ENCODE peak calls at places on chromosomes 11 and 22, in five cellular contexts. One of them, this sample, is unnamed.

GRCh38 chr11:1401656-1402221 is 12.0 kb downstream of the BRSK2 start:
- DNase-seq in hepatocyte: peak
- DNase-seq in epithelial cell of prostate: no peak
- DNase-seq in RWPE1: peak
- DNase-seq in right lobe of liver: peak
- DNase-seq in this sample: no peak

GRCh38 chr11:97364047-97364446 is 974.2 kb downstream of the JRKL start:
- DNase-seq in epithelial cell of prostate: no peak
- DNase-seq in RWPE1: no peak
- DNase-seq in right lobe of liver: no peak
- DNase-seq in hepatocyte: no peak
- DNase-seq in this sample: no peak

GRCh38 chr11:64251986-64252837 is 882 bp downstream of the PLCB3 start:
- DNase-seq in hepatocyte: peak
- DNase-seq in epithelial cell of prostate: no peak
- DNase-seq in RWPE1: no peak
- DNase-seq in right lobe of liver: no peak
- DNase-seq in this sample: no peak

GRCh38 chr22:27474112-27474571 is 327.4 kb downstream of the MN1 start:
- DNase-seq in RWPE1: peak
- DNase-seq in epithelial cell of prostate: peak
- DNase-seq in right lobe of liver: no peak
- DNase-seq in hepatocyte: no peak
- DNase-seq in this sample: no peak

GRCh38 chr11:66322732-66323427 is 6.0 kb upstream of the CD248 start:
- DNase-seq in hepatocyte: no peak
- DNase-seq in RWPE1: no peak
- DNase-seq in right lobe of liver: no peak
- DNase-seq in epithelial cell of prostate: no peak
- DNase-seq in this sample: no peak

GRCh38 chr22:38073150-38074130 is 10.5 kb downstream of the SLC16A8 start:
- DNase-seq in epithelial cell of prostate: no peak
- DNase-seq in RWPE1: no peak
- DNase-seq in hepatocyte: no peak
- DNase-seq in right lobe of liver: no peak
- DNase-seq in this sample: no peak

GRCh38 chr11:35539781-35540281 is 14.4 kb upstream of the PAMR1 start:
- DNase-seq in right lobe of liver: no peak
- DNase-seq in RWPE1: no peak
- DNase-seq in hepatocyte: peak
- DNase-seq in epithelial cell of prostate: no peak
- DNase-seq in this sample: no peak

GRCh38 chr22:26610072-26610958 is 7.5 kb downstream of the CRYBB1 start:
- DNase-seq in hepatocyte: no peak
- DNase-seq in epithelial cell of prostate: no peak
- DNase-seq in right lobe of liver: no peak
- DNase-seq in RWPE1: peak
- DNase-seq in this sample: no peak

GRCh38 chr22:23098718-23099524 is 28.6 kb downstream of the GNAZ start:
- DNase-seq in RWPE1: no peak
- DNase-seq in epithelial cell of prostate: no peak
- DNase-seq in right lobe of liver: no peak
- DNase-seq in hepatocyte: no peak
- DNase-seq in this sample: peak

GRCh38 chr11:86484164-86484794 is 109.6 kb downstream of the CCDC81 start:
- DNase-seq in RWPE1: peak
- DNase-seq in right lobe of liver: no peak
- DNase-seq in hepatocyte: peak
- DNase-seq in epithelial cell of prostate: no peak
- DNase-seq in this sample: no peak

GRCh38 chr22:49016909-49017768 is 810.5 kb downstream of the BRD1 start:
- DNase-seq in RWPE1: no peak
- DNase-seq in right lobe of liver: peak
- DNase-seq in hepatocyte: no peak
- DNase-seq in epithelial cell of prostate: no peak
- DNase-seq in this sample: no peak
- H3K27ac ChIP-seq in RWPE1: no peak
- H3K27ac ChIP-seq in right lobe of liver: no peak
- H3K27ac ChIP-seq in hepatocyte: no peak
- H3K27ac ChIP-seq in epithelial cell of prostate: no peak
- H3K27ac ChIP-seq in this sample: no peak

DNA sequence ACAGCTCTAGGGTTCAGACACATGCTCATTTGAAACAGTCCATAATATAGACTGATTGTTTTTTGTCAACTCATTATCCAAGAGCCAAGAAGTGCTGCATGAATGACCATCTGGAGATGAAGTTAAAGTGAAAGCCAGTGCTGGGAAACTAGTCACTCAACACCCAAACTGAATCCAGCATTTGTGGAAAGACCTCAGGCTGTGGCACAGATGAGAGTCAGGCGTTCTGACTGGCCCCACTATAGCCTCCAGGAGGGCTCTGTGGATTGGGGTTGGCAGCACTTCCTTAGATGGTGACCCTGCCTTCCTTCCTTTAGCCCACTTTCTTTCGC is 2.1 kb downstream of the FEZ1 start:
- DNase-seq in RWPE1: no peak
- DNase-seq in epithelial cell of prostate: no peak
- DNase-seq in hepatocyte: no peak
- DNase-seq in right lobe of liver: no peak
- DNase-seq in this sample: peak
- H3K27ac ChIP-seq in RWPE1: no peak
- H3K27ac ChIP-seq in epithelial cell of prostate: no peak
- H3K27ac ChIP-seq in hepatocyte: no peak
- H3K27ac ChIP-seq in right lobe of liver: no peak
- H3K27ac ChIP-seq in this sample: peak

GRCh38 chr11:48054994-48055291 is 74.6 kb downstream of the PTPRJ start:
- DNase-seq in hepatocyte: no peak
- DNase-seq in epithelial cell of prostate: no peak
- DNase-seq in right lobe of liver: no peak
- DNase-seq in RWPE1: no peak
- DNase-seq in this sample: no peak

GRCh38 chr11:48051217-48051848 is 71.0 kb downstream of the PTPRJ start:
- DNase-seq in right lobe of liver: no peak
- DNase-seq in RWPE1: no peak
- DNase-seq in hepatocyte: no peak
- DNase-seq in epithelial cell of prostate: no peak
- DNase-seq in this sample: no peak

GRCh38 chr11:48050304-48050703 is 69.9 kb downstream of the PTPRJ start:
- DNase-seq in epithelial cell of prostate: no peak
- DNase-seq in right lobe of liver: no peak
- DNase-seq in RWPE1: no peak
- DNase-seq in hepatocyte: no peak
- DNase-seq in this sample: no peak

GRCh38 chr11:48055292-48056132 is 75.2 kb downstream of the PTPRJ start:
- DNase-seq in right lobe of liver: no peak
- DNase-seq in hepatocyte: peak
- DNase-seq in epithelial cell of prostate: peak
- DNase-seq in RWPE1: no peak
- DNase-seq in this sample: no peak

DNA sequence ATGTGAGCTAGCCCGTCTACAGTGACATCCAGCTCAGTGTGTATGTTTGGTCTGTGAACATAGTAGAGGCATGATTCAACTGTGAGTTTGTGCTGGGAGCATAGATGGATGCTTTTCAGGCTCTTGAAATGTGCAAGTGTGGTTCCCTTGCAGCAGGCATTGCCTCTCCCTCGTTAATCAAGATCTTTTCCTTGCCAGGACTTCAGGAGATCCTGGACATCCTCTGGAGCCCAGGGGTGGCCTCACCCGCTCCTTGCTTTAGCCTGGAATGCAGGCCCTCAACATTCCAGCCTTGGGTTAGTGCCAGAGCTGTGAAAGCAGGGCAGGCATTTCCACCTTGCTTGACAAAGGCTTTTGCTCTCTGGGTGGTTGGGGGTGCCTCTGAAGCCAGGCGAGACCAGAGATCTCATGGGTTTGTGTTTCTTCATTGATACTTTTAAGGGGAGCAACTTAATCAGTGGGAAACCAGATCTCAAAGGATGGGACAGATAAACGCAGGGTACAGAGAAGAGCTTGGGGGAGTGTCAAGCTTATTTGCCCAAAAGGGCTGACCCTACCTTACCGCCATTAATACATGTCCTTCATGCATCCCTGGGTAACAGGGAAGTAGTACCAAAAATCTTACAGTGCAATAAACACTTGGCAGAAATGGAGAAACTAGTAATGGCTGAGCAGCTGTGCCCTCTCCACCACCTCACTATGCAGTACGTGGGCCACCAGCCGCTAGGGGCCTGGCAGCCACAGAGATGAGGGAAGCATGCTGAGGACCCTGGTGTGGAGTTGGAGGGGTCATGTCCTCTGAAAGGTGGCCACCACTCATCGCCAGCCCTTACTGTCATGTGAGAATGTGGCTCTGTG is 72.1 kb downstream of the PTPRJ start:
- DNase-seq in hepatocyte: peak
- DNase-seq in right lobe of liver: no peak
- DNase-seq in epithelial cell of prostate: peak
- DNase-seq in RWPE1: peak
- DNase-seq in this sample: no peak
- H3K27ac ChIP-seq in hepatocyte: peak
- H3K27ac ChIP-seq in right lobe of liver: no peak
- H3K27ac ChIP-seq in epithelial cell of prostate: peak
- H3K27ac ChIP-seq in RWPE1: no peak
- H3K27ac ChIP-seq in this sample: no peak

GRCh38 chr11:113505541-113506375 is 30.6 kb upstream of the DRD2 start:
- DNase-seq in right lobe of liver: no peak
- DNase-seq in epithelial cell of prostate: peak
- DNase-seq in RWPE1: peak
- DNase-seq in hepatocyte: peak
- DNase-seq in this sample: peak

GRCh38 chr11:113505046-113505445 is 29.8 kb upstream of the DRD2 start:
- DNase-seq in right lobe of liver: no peak
- DNase-seq in hepatocyte: no peak
- DNase-seq in RWPE1: no peak
- DNase-seq in epithelial cell of prostate: no peak
- DNase-seq in this sample: no peak

GRCh38 chr11:113506893-113507292 is 31.7 kb upstream of the DRD2 start:
- DNase-seq in right lobe of liver: no peak
- DNase-seq in epithelial cell of prostate: no peak
- DNase-seq in hepatocyte: no peak
- DNase-seq in RWPE1: no peak
- DNase-seq in this sample: no peak

GRCh38 chr11:113506461-113506860 is 31.3 kb upstream of the DRD2 start:
- DNase-seq in hepatocyte: no peak
- DNase-seq in epithelial cell of prostate: no peak
- DNase-seq in RWPE1: no peak
- DNase-seq in right lobe of liver: no peak
- DNase-seq in this sample: no peak

GRCh38 chr11:113507341-113507740 is 32.1 kb upstream of the DRD2 start:
- DNase-seq in right lobe of liver: no peak
- DNase-seq in RWPE1: no peak
- DNase-seq in epithelial cell of prostate: no peak
- DNase-seq in hepatocyte: no peak
- DNase-seq in this sample: no peak
- H3K27ac ChIP-seq in right lobe of liver: no peak
- H3K27ac ChIP-seq in RWPE1: no peak
- H3K27ac ChIP-seq in epithelial cell of prostate: no peak
- H3K27ac ChIP-seq in hepatocyte: no peak
- H3K27ac ChIP-seq in this sample: no peak

GRCh38 chr11:58442136-58442535 is at the start of gene OR5B12:
- DNase-seq in epithelial cell of prostate: no peak
- DNase-seq in hepatocyte: no peak
- DNase-seq in RWPE1: no peak
- DNase-seq in right lobe of liver: no peak
- DNase-seq in this sample: no peak
- H3K27ac ChIP-seq in epithelial cell of prostate: no peak
- H3K27ac ChIP-seq in hepatocyte: no peak
- H3K27ac ChIP-seq in RWPE1: no peak
- H3K27ac ChIP-seq in right lobe of liver: no peak
- H3K27ac ChIP-seq in this sample: no peak

GRCh38 chr11:74472030-74472429 is 4.7 kb upstream of the KCNE3 start:
- DNase-seq in epithelial cell of prostate: no peak
- DNase-seq in RWPE1: no peak
- DNase-seq in hepatocyte: no peak
- DNase-seq in right lobe of liver: no peak
- DNase-seq in this sample: no peak

GRCh38 chr11:74471037-74471436 is 3.7 kb upstream of the KCNE3 start:
- DNase-seq in epithelial cell of prostate: no peak
- DNase-seq in right lobe of liver: no peak
- DNase-seq in RWPE1: no peak
- DNase-seq in hepatocyte: no peak
- DNase-seq in this sample: no peak

GRCh38 chr11:74474316-74474715 is 7.0 kb upstream of the KCNE3 start:
- DNase-seq in RWPE1: no peak
- DNase-seq in hepatocyte: no peak
- DNase-seq in right lobe of liver: no peak
- DNase-seq in epithelial cell of prostate: no peak
- DNase-seq in this sample: no peak

GRCh38 chr11:74470526-74470925 is 3.2 kb upstream of the KCNE3 start:
- DNase-seq in hepatocyte: no peak
- DNase-seq in RWPE1: no peak
- DNase-seq in right lobe of liver: no peak
- DNase-seq in epithelial cell of prostate: no peak
- DNase-seq in this sample: no peak

GRCh38 chr11:74473382-74474201 is 6.2 kb upstream of the KCNE3 start:
- DNase-seq in RWPE1: no peak
- DNase-seq in epithelial cell of prostate: no peak
- DNase-seq in right lobe of liver: no peak
- DNase-seq in hepatocyte: no peak
- DNase-seq in this sample: no peak
- H3K27ac ChIP-seq in RWPE1: no peak
- H3K27ac ChIP-seq in epithelial cell of prostate: no peak
- H3K27ac ChIP-seq in right lobe of liver: no peak
- H3K27ac ChIP-seq in hepatocyte: no peak
- H3K27ac ChIP-seq in this sample: no peak

DNA sequence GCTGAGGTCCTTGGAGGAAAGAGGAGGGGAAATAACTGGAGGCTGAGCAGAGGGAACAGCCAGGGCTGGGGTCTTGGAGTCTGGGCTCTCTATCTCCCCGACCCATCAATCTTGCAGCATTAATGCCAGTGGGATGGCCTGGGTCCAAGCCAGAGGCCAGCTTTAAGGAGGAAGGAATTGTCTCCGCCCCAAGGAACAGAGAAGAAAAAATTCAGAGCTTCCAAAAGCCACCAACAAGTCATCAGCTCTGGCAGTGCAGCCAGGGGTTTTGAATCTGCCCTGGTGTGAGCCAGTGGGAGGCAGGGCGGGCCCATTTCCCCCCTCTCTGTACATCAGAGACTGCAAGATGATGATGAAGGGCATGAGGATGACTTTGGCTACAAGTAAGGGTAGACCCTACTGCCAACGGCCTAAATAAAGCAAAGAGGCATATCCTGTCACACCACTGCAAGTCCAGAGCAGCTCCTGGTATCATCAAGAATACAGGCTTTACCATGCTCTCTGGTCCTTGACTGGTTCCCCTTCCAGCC is 34.5 kb downstream of the LRRC32 start:
- DNase-seq in right lobe of liver: no peak
- DNase-seq in epithelial cell of prostate: no peak
- DNase-seq in RWPE1: no peak
- DNase-seq in hepatocyte: no peak
- DNase-seq in this sample: no peak
- H3K27ac ChIP-seq in right lobe of liver: no peak
- H3K27ac ChIP-seq in epithelial cell of prostate: no peak
- H3K27ac ChIP-seq in RWPE1: no peak
- H3K27ac ChIP-seq in hepatocyte: no peak
- H3K27ac ChIP-seq in this sample: no peak

This sample was measured in caudate nucleus.